ENCODE peak calls at places on chromosome 7, in eight cellular contexts. H, I, A, W, F, K, P and Z are unnamed samples.

GRCh38 chr7:155796381-155797261 is 15.6 kb downstream of the SHH start:
- DNase-seq in A (no peak), I (no peak), H (no peak), F (no peak), P (peak), W (no peak), K (no peak), Z (peak)

GRCh38 chr7:101935521-101936141 is 118.2 kb downstream of the CUX1 start:
- DNase-seq in P (peak), K (no peak), A (no peak), W (no peak), F (no peak), I (no peak), H (peak), Z (peak)

GRCh38 chr7:91263359-91264082 is 712 bp upstream of the FZD1 start:
- DNase-seq in F (no peak), H (peak), I (no peak), A (no peak), K (no peak), P (no peak), W (no peak), Z (peak)

GRCh38 chr7:40604601-40605438 is 470.0 kb downstream of the SUGCT start:
- DNase-seq in F (no peak), P (peak), W (no peak), I (peak), K (peak), A (peak), H (peak), Z (peak)

GRCh38 chr7:95549818-95550529 is 46.3 kb downstream of the PDK4 start:
- DNase-seq in W (peak), A (peak), I (peak), K (peak), P (peak), H (peak), F (peak), Z (no peak)

GRCh38 chr7:111982804-111983203 is 223.4 kb downstream of the DOCK4 start:
- DNase-seq in K (no peak), W (no peak), H (no peak), I (no peak), A (no peak), F (no peak), P (no peak), Z (no peak)

GRCh38 chr7:101650579-101651081 is 21.5 kb upstream of the MYL10 start:
- DNase-seq in I (no peak), W (no peak), H (no peak), A (no peak), F (no peak), P (no peak), K (no peak), Z (no peak)

GRCh38 chr7:36367561-36367889 is 22.1 kb upstream of the ANLN start:
- DNase-seq in W (no peak), F (no peak), P (no peak), H (no peak), A (no peak), I (no peak), K (no peak), Z (no peak)

GRCh38 chr7:10128748-10129147 is 844.9 kb upstream of the PHF14 start:
- DNase-seq in H (no peak), F (no peak), K (no peak), I (no peak), A (no peak), P (no peak), W (no peak), Z (no peak)

GRCh38 chr7:24932389-24932788 is 47.6 kb downstream of the OSBPL3 start:
- DNase-seq in A (no peak), K (no peak), W (no peak), P (no peak), I (no peak), F (no peak), H (no peak), Z (no peak)

GRCh38 chr7:55053651-55054226 is 34.9 kb downstream of the EGFR start:
- DNase-seq in I (no peak), A (no peak), P (no peak), W (no peak), H (no peak), F (no peak), K (no peak), Z (no peak)

GRCh38 chr7:29102554-29103151 is 43.7 kb downstream of the CPVL start:
- DNase-seq in K (peak), P (peak), W (no peak), A (peak), F (no peak), H (peak), I (peak), Z (no peak)

GRCh38 chr7:102933763-102934162 is 21.0 kb downstream of the LRRC17 start:
- DNase-seq in I (no peak), P (peak), H (peak), F (peak), K (no peak), W (no peak), A (no peak), Z (no peak)

GRCh38 chr7:16509829-16510228 is 16.8 kb upstream of the LRRC72 start:
- DNase-seq in K (no peak), F (no peak), P (no peak), W (no peak), I (no peak), A (no peak), H (no peak), Z (no peak)

DNA sequence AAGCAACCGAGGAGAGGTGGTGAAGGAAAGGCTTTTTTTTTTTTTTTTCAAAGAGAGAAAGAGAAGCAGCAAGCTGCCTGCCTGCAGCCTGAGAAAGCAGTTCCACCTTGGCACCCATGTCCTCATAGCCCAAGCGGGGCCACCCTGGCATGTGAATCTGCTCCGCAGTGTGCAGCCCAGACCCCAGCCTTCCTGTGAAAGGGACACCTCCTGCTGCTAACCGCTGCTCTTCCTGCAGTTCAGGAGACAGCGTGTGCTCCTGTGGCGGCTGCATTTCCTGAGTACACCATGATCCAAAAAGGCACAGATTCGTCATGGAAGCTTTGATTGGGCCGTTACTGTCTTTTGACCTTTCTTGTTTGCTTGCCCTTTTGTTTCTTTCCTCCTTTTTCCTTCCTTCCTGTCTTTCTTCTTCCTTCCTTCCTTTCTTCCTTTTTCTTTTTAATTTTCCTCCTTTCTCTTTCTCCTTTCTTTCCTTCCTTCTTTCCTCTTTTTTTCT is 38.1 kb downstream of the IKZF1 start:
- DNase-seq in F (no peak), P (no peak), I (no peak), H (peak), W (peak), A (no peak), K (no peak), Z (peak)
- TF ChIP-seq POLR2AphosphoS5 in F (no peak), P (peak), I (no peak), H (no peak), W (no peak), A (no peak), K (no peak), Z (peak)

GRCh38 chr7:157000741-157001653 is 9.5 kb downstream of the MNX1 start:
- DNase-seq in K (no peak), H (no peak), F (peak), I (no peak), P (peak), W (no peak), A (no peak), Z (no peak)

GRCh38 chr7:156998988-156999610 is 11.4 kb downstream of the MNX1 start:
- DNase-seq in F (peak), H (no peak), W (no peak), A (no peak), I (no peak), K (no peak), P (peak), Z (no peak)

GRCh38 chr7:157001920-157002818 is 8.3 kb downstream of the MNX1 start:
- DNase-seq in F (peak), P (no peak), A (no peak), I (no peak), K (no peak), W (no peak), H (no peak), Z (no peak)

GRCh38 chr7:157000047-157000726 is 10.3 kb downstream of the MNX1 start:
- DNase-seq in K (no peak), A (no peak), P (peak), H (no peak), W (no peak), I (no peak), F (peak), Z (peak)

GRCh38 chr7:156999611-157000046 is 10.8 kb downstream of the MNX1 start:
- DNase-seq in H (no peak), F (peak), I (no peak), W (no peak), K (no peak), A (no peak), P (peak), Z (peak)
- H3K27ac ChIP-seq in H (no peak), F (no peak), I (no peak), W (no peak), K (no peak), A (no peak), P (peak), Z (no peak)

GRCh38 chr7:33108931-33109757 is at the start of gene RP9:
- DNase-seq in W (no peak), I (peak), H (peak), F (peak), A (no peak), K (peak), P (peak), Z (peak)
- TF ChIP-seq POLR2AphosphoS5 in W (no peak), I (peak), H (no peak), F (no peak), A (no peak), K (peak), P (no peak), Z (peak)

GRCh38 chr7:92797693-92798092 is 38.7 kb downstream of the CDK6 start:
- DNase-seq in A (no peak), I (no peak), P (no peak), K (no peak), H (no peak), F (no peak), W (no peak), Z (no peak)
- H3K27ac ChIP-seq in A (peak), I (no peak), P (no peak), K (no peak), H (peak), F (no peak), W (no peak), Z (no peak)

DNA sequence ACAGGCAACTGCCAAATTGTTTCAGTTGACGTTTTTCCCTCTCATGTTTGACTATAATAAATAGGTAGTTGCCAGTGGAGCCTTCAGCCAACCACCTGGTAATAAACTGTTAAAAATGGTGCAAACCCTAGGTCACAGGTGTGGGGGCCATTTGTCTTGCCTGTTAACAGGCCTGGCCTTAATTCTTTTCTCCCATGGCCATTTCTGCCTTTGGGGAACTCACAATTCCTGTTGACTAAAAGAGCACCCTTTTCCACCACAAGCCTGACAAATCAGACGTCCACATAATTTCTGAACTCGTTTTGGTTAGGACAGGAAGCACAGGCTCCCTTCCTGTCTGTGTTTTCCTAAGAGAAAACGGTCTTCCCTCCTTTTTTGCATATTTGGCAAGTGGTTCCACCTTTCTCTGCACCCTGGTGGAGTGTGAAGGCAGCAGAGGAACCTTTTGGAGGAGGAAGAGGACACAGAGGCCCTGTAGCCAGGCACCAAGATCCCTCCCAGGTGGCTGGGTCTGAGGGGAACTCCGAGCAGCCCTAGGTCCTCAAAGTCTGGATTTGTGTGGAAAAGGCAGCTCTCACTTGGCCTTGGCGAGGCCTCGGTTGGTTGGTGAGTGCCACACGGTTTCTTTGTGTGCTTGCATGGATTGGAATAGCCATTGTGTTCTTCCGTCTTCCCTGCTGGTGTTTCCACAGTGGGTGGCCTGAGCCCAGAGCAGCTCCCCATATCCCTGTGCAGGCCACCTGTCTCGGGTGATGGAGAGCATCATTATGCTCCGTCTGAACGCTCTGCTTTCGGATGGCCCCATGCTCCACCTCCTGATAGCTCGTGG is 4.0 kb downstream of the IKZF1 start:
- DNase-seq in I (no peak), H (peak), A (no peak), F (no peak), W (no peak), K (no peak), P (no peak), Z (no peak)
- TF ChIP-seq POLR2AphosphoS5 in I (no peak), H (no peak), A (no peak), F (no peak), W (no peak), K (no peak), P (no peak), Z (peak)

GRCh38 chr7:46449743-46450142 is 528.7 kb upstream of the IGFBP3 start:
- DNase-seq in A (no peak), F (no peak), I (no peak), K (no peak), W (no peak), H (no peak), P (no peak), Z (no peak)
- H3K27ac ChIP-seq in A (no peak), F (no peak), I (no peak), K (no peak), W (no peak), H (no peak), P (no peak), Z (no peak)

GRCh38 chr7:151728286-151728660 is 148.6 kb downstream of the PRKAG2 start:
- DNase-seq in H (no peak), W (no peak), I (no peak), K (no peak), F (no peak), P (no peak), A (no peak), Z (no peak)

GRCh38 chr7:151726875-151727578 is 149.9 kb downstream of the PRKAG2 start:
- DNase-seq in I (no peak), H (no peak), A (no peak), F (no peak), K (no peak), P (no peak), W (no peak), Z (no peak)

GRCh38 chr7:151728746-151729145 is 148.2 kb downstream of the PRKAG2 start:
- DNase-seq in K (no peak), F (no peak), H (no peak), I (no peak), P (no peak), A (no peak), W (no peak), Z (no peak)

GRCh38 chr7:151725844-151726770 is 150.8 kb downstream of the PRKAG2 start:
- DNase-seq in A (no peak), P (no peak), W (no peak), I (no peak), F (no peak), K (no peak), H (no peak), Z (no peak)

GRCh38 chr7:151727579-151728285 is 149.2 kb downstream of the PRKAG2 start:
- DNase-seq in H (peak), A (peak), F (peak), I (peak), K (peak), W (no peak), P (peak), Z (no peak)
- TF ChIP-seq POLR2AphosphoS5 in H (peak), A (peak), F (no peak), I (peak), K (peak), W (no peak), P (no peak), Z (no peak)

GRCh38 chr7:133703547-133703946 is 423.6 kb upstream of the LRGUK start:
- DNase-seq in F (no peak), W (no peak), I (no peak), K (no peak), H (no peak), P (no peak), A (no peak), Z (no peak)
- H3K27ac ChIP-seq in F (no peak), W (no peak), I (no peak), K (no peak), H (no peak), P (no peak), A (no peak), Z (no peak)

GRCh38 chr7:30470783-30471182 is 7.8 kb downstream of the NOD1 start:
- DNase-seq in W (no peak), K (peak), I (no peak), P (no peak), F (no peak), H (peak), A (no peak), Z (no peak)
- TF ChIP-seq POLR2AphosphoS5 in W (no peak), K (no peak), I (no peak), P (peak), F (no peak), H (peak), A (no peak), Z (no peak)